ENCODE peak calls at places on chromosomes 3 and 15, in six cellular contexts. G is EL, H is SK-N-SH, Z is endodermal cell, U is C1 segment of cervical spinal cord, B is adrenal gland. C is an unnamed sample.

GRCh38 chr3:99678023-99678422 is 39.6 kb downstream of the COL8A1 start:
- DNase-seq in G (peak; percentile 88), H (no peak), Z (no peak), U (no peak), B (no peak), C (no peak)

GRCh38 chr3:58837863-58838255 is 171.3 kb upstream of the FAM3D start:
- DNase-seq in G (peak; percentile 32), H (no peak), Z (no peak), U (no peak), B (no peak), C (no peak)

GRCh38 chr15:89116404-89116803 is 28.1 kb downstream of the ABHD2 start:
- DNase-seq in G (peak; percentile 29), H (no peak), Z (no peak), U (no peak), B (no peak), C (no peak)

GRCh38 chr3:25831578-25831977 is 41.7 kb downstream of the OXSM start:
- DNase-seq in G (peak; percentile 46), H (peak; percentile 14), Z (peak; percentile 49), U (no peak), B (no peak), C (no peak)

GRCh38 chr15:95937128-95937528 is 393.4 kb upstream of the NR2F2 start:
- DNase-seq in G (peak; percentile 17), H (no peak), Z (no peak), U (no peak), B (no peak), C (no peak)

GRCh38 chr3:117622130-117622841 is 912.7 kb downstream of the TUSC7 start:
- DNase-seq in G (peak; percentile 90), H (no peak), Z (no peak), U (no peak), B (no peak), C (no peak)

GRCh38 chr3:177364236-177364635 is 167.0 kb upstream of the TBL1XR1 start:
- DNase-seq in G (no peak), H (no peak), Z (no peak), U (no peak), B (no peak), C (no peak)

GRCh38 chr3:100852882-100853281 is 140.3 kb downstream of the ABI3BP start:
- DNase-seq in G (no peak), H (no peak), Z (no peak), U (no peak), B (no peak), C (no peak)

GRCh38 chr15:47959617-47960398 is 161.0 kb upstream of the SLC24A5 start:
- DNase-seq in G (no peak), H (no peak), Z (no peak), U (no peak), B (no peak), C (no peak)

GRCh38 chr3:125120370-125121122 is 64.7 kb upstream of the HEG1 start:
- DNase-seq in G (no peak), H (no peak), Z (peak; percentile 96), U (no peak), B (no peak), C (no peak)

GRCh38 chr3:131349946-131350347 is 31.6 kb upstream of the NUDT16 start:
- DNase-seq in G (peak; percentile 97), H (peak; percentile 54), Z (no peak), U (no peak), B (peak; percentile 79), C (no peak)

GRCh38 chr3:110405830-110406580 is 665.6 kb upstream of the NECTIN3 start:
- DNase-seq in G (no peak), H (no peak), Z (no peak), U (no peak), B (no peak), C (no peak)

GRCh38 chr3:52791396-52791795 is 3.2 kb upstream of the ITIH3 start:
- DNase-seq in G (no peak), H (no peak), Z (no peak), U (no peak), B (no peak), C (no peak)

GRCh38 chr3:172506094-172506493 is 17.1 kb downstream of the TNFSF10 start:
- DNase-seq in G (no peak), H (no peak), Z (no peak), U (no peak), B (no peak), C (no peak)

GRCh38 chr3:10437272-10437994 is 68.0 kb downstream of the ATP2B2 start:
- DNase-seq in G (peak; percentile 87), H (no peak), Z (no peak), U (no peak), B (no peak), C (no peak)

GRCh38 chr3:185729335-185729715 is 95.5 kb downstream of the IGF2BP2 start:
- DNase-seq in G (peak; percentile 86), H (no peak), Z (no peak), U (no peak), B (no peak), C (no peak)

GRCh38 chr3:11060500-11061251 is 68.1 kb downstream of the SLC6A1 start:
- DNase-seq in G (peak; percentile 63), H (peak; percentile 89), Z (peak; percentile 94), U (peak; percentile 27), B (peak; percentile 49), C (peak; percentile 77)